ENCODE peak calls at places on chromosome 14, in seven cellular contexts. T is upper lobe of right lung; D is left cardiac atrium; H is pancreas; W is esophagus mucosa; P is stimulated activated naive CD8-positive, alpha-beta T cell treated with anti-CD3 and anti-CD28 coated beads, Interleukin-15, Interleukin-2, amounts not matched to agents 100 U/mL and 50 U/mL, for 24 hours; B is activated CD8-positive, alpha-beta T cell treated with anti-CD3 and anti-CD28 coated beads for 36 hours. L is an unnamed sample.

GRCh38 chr14:70831382-70831781 is 22.1 kb upstream of the MAP3K9 start:
- ATAC-seq in D (no peak), B (no peak), W (no peak), H (no peak), T (no peak), P (no peak), L (no peak)

GRCh38 chr14:51616724-51617409 is 34.8 kb upstream of the FRMD6 start:
- ATAC-seq in T (peak), H (peak), B (no peak), D (peak), W (peak), P (no peak), L (no peak)

GRCh38 chr14:97155320-97155719 is 358.1 kb downstream of the VRK1 start:
- ATAC-seq in H (no peak), W (no peak), P (no peak), D (no peak), B (no peak), T (no peak), L (no peak)

GRCh38 chr14:64387232-64387737 is 868 bp upstream of the MTHFD1 start:
- ATAC-seq in T (peak), D (peak), H (peak), B (no peak), P (peak), W (peak), L (no peak)

GRCh38 chr14:104085032-104085888 is at the start of gene ASPG:
- ATAC-seq in B (peak), W (peak), H (no peak), D (peak), T (peak), P (no peak), L (peak)

GRCh38 chr14:23522643-23523198 is 28.8 kb downstream of the ZFHX2 start:
- ATAC-seq in P (no peak), T (no peak), D (no peak), H (no peak), W (no peak), B (no peak), L (no peak)

GRCh38 chr14:105602799-105603763 is 76.7 kb downstream of the TMEM121 start:
- ATAC-seq in D (no peak), P (no peak), H (no peak), T (no peak), B (no peak), W (peak), L (no peak)

GRCh38 chr14:59150990-59151389 is 37.5 kb upstream of the DAAM1 start:
- ATAC-seq in B (no peak), W (no peak), D (no peak), P (no peak), H (no peak), T (peak), L (peak)

GRCh38 chr14:92644601-92645515 is 103.6 kb downstream of the LGMN start:
- ATAC-seq in T (no peak), B (no peak), W (no peak), H (no peak), D (no peak), P (no peak), L (no peak)